ENCODE peak calls at places on chromosomes 12 and 14, in four cellular contexts. Q, R, Z and K are unnamed samples. For H3K27me3 and H3K4me1, the result is how much of the 10 kb centered on the place peaks cover.

GRCh38 chr12:54262403-54262925 is 17.5 kb downstream of the CBX5 start:
- DNase-seq in R (no peak), Q (no peak), Z (no peak), K (no peak)

GRCh38 chr12:2129076-2129475 is 76.3 kb downstream of the CACNA1C start:
- DNase-seq in R (no peak), Q (no peak), Z (no peak), K (no peak)

GRCh38 chr14:71722885-71723284 is 209.3 kb upstream of the RGS6 start:
- DNase-seq in Q (no peak), Z (no peak), R (no peak), K (no peak)

GRCh38 chr12:46400406-46400805 is 27.8 kb upstream of the SLC38A2 start:
- DNase-seq in R (no peak), Q (no peak), Z (no peak), K (no peak)

GRCh38 chr12:7042847-7043246 is 17.7 kb upstream of the C1S start:
- DNase-seq in Z (no peak), R (no peak), Q (no peak), K (no peak)

GRCh38 chr12:63994704-63995103 is 150.2 kb downstream of the SRGAP1 start:
- DNase-seq in Z (no peak), Q (no peak), R (no peak), K (no peak)

GRCh38 chr12:65278576-65279386 is at the start of gene MSRB3:
- DNase-seq in Q (peak), R (peak), Z (peak), K (peak)

GRCh38 chr12:3753549-3754284 is 808 bp upstream of the CRACR2A start:
- DNase-seq in Q (no peak), R (peak), Z (no peak), K (peak)

GRCh38 chr14:104131968-104132732 is 6.2 kb upstream of the KIF26A start:
- DNase-seq in Q (no peak), Z (peak), R (no peak), K (peak)

GRCh38 chr14:101460986-101461750 is 100.1 kb upstream of the DIO3 start:
- DNase-seq in Z (peak), R (no peak), Q (no peak), K (no peak)

GRCh38 chr12:55935742-55936151 is 4.8 kb downstream of the DGKA start:
- DNase-seq in Q (no peak), Z (no peak), R (peak), K (peak)

GRCh38 chr12:46269429-46270241 is 792 bp upstream of the SLC38A1 start:
- DNase-seq in Q (no peak), R (peak), Z (no peak), K (peak)

GRCh38 chr12:45730842-45731336 is 1.4 kb downstream of the ARID2 start:
- DNase-seq in Q (no peak), R (no peak), Z (no peak), K (no peak)

GRCh38 chr12:69415471-69416275 is 54.5 kb upstream of the FRS2 start:
- DNase-seq in Q (peak), Z (no peak), R (peak), K (peak)

GRCh38 chr12:125685885-125686284 is 620.6 kb downstream of the AACS start:
- DNase-seq in Z (no peak), R (no peak), Q (no peak), K (no peak)

GRCh38 chr12:89235189-89235993 is 116.9 kb downstream of the DUSP6 start:
- DNase-seq in Z (no peak), Q (no peak), R (no peak), K (no peak)

GRCh38 chr12:120324841-120325417 is 2.6 kb downstream of the PLA2G1B start:
- DNase-seq in Q (no peak), Z (no peak), R (no peak), K (no peak)

GRCh38 chr12:66235626-66236281 is 46.7 kb downstream of the IRAK3 start:
- DNase-seq in R (no peak), Q (no peak), Z (no peak), K (no peak)

GRCh38 chr12:94140556-94140955 is 7.8 kb upstream of the PLXNC1 start:
- DNase-seq in Z (no peak), Q (no peak), R (no peak), K (no peak)

GRCh38 chr14:68146812-68147211 is 327.2 kb downstream of the RAD51B start:
- DNase-seq in Q (peak), R (no peak), Z (no peak), K (no peak)

GRCh38 chr12:3365416-3366385 is 125.3 kb upstream of the PRMT8 start:
- DNase-seq in Z (no peak), Q (peak), R (no peak), K (peak)

GRCh38 chr12:81022531-81022930 is 55.3 kb upstream of the ACSS3 start:
- DNase-seq in Q (no peak), Z (no peak), R (no peak), K (no peak)

GRCh38 chr12:7994731-7995205 is 37.7 kb upstream of the FOXJ2 start:
- DNase-seq in R (no peak), Q (no peak), Z (no peak), K (no peak)

GRCh38 chr12:107400686-107401447 is 284.7 kb upstream of the PWP1 start:
- DNase-seq in R (no peak), Q (no peak), Z (no peak), K (peak)

GRCh38 chr12:130579231-130579630 is 136.9 kb downstream of the RIMBP2 start:
- DNase-seq in Z (no peak), Q (no peak), R (no peak), K (no peak)

DNA sequence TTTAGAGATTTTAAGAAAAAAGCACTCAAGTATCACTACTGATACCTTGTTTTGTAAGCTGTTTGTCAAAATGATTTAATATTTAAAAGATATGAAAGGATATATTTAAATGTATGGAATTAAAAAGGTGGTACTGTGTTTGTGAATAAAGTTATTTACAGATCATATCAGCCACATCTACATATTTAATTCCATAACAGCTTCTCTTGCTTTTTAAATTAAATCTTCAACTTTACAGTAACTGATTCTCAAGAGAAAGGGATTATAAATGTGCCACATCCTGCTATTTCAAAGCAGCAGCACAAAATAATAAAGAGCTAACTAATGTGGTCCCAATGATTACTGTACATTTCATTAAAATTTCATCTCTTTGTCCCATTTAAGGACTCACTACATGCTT is 117.9 kb downstream of the MED13L start:
- DNase-seq in R (no peak), Q (no peak), Z (no peak), K (no peak)
- H3K27ac ChIP-seq in R (no peak), Q (no peak), Z (no peak), K (no peak)

GRCh38 chr14:95891742-95892141 is 15.1 kb downstream of the TUNAR start:
- DNase-seq in Q (no peak), R (no peak), Z (no peak), K (no peak)
- H3K27me3 ChIP-seq in Q (under half), R (under half), Z (under half), K (under half)

GRCh38 chr14:102500724-102501123 is 8.9 kb downstream of the ANKRD9 start:
- DNase-seq in R (no peak), Z (no peak), Q (no peak), K (peak)

GRCh38 chr14:102500190-102500661 is 9.3 kb downstream of the ANKRD9 start:
- DNase-seq in Q (peak), Z (peak), R (no peak), K (peak)

GRCh38 chr14:102503576-102504224 is 5.9 kb downstream of the ANKRD9 start:
- DNase-seq in Q (no peak), Z (no peak), R (no peak), K (peak)

GRCh38 chr14:102502571-102502970 is 7.0 kb downstream of the ANKRD9 start:
- DNase-seq in R (no peak), Q (no peak), Z (no peak), K (no peak)

GRCh38 chr14:102501751-102502315 is 7.7 kb downstream of the ANKRD9 start:
- DNase-seq in Z (no peak), R (no peak), Q (no peak), K (no peak)
- H3K4me1 ChIP-seq in Z (under half), R (under half), Q (under half), K (under half)

DNA sequence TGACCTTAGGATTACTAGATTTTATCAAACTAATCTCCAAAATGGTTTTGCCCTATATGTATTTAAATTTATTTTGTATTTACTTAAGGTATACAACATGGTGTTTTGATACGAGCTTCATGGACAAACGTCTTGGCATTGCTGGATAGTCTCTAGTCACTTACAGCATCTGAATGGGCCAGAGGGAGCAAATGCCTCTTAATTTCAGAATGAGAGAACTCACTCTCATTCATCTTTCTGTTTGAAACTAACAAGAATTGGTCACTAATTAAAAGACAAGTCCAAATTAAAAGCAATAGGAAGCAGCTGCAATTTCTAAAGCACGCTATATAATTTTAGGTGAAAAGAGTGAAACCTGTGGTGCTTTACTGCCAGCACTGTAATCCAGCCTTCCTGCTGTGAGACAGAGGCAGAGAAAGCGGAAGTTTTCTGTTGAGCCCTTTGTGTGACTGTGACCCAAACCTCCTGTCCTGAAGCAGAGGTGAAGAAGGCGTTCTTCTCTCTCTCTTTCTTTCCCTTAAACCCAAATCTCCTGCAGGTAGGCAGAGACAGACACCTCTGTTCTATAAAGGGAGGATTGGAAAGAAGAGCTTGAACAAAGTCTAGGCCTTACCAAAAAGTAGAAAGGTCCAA is 184.6 kb upstream of the NAV3 start:
- DNase-seq in R (no peak), Q (no peak), Z (no peak), K (no peak)
- H3K27ac ChIP-seq in R (no peak), Q (no peak), Z (no peak), K (no peak)

DNA sequence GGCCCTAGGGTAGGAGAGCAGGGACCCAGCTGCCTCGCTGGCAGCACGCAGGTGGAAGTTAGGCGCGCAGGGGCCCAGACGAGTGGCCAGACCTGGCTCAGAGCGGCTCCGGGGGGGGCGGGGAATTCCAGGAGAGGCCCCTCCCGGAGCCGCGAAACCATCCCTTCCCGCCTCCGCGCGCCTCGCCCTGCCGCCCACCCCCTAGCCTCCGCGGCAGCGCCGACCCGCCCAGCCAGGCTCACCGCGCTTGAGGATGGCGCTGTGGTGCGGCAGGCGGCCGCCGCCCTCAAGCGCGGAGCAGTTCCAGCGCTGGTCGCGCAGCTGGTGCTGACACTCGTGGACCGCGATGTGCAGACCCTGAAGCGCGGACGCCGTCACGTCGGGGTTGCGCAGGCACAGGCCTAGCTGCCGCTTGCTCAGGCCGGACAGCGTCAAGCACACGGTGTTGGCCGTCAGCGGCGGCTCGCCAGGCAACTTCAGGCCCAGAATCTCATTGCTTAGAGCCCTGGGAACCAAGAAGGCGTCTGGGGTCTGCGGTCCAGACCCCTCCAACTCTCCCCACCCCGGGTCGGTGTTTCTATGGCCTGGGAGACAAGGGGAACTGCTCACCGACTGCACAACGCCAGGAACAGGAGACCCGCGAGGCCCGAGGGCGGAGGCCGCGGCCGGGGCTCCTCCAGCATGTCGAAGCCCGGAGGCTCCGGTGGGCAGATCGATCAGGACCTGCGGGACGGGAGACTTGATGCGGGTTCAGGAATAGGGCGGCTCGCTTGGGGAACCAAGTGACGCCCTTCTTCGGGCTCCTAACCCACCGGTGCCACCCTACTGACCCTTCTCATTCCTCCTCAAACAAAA is 1.5 kb downstream of the WNT10B start:
- DNase-seq in R (no peak), Q (no peak), Z (no peak), K (peak)
- H3K27me3 ChIP-seq in R (under half), Q (under half), Z (under half), K (under half)

GRCh38 chr12:29238822-29239291 is 89.8 kb downstream of the FAR2 start:
- DNase-seq in R (no peak), Q (no peak), Z (no peak), K (no peak)
- H3K4me1 ChIP-seq in R (under half), Q (under half), Z (under half), K (under half)

DNA sequence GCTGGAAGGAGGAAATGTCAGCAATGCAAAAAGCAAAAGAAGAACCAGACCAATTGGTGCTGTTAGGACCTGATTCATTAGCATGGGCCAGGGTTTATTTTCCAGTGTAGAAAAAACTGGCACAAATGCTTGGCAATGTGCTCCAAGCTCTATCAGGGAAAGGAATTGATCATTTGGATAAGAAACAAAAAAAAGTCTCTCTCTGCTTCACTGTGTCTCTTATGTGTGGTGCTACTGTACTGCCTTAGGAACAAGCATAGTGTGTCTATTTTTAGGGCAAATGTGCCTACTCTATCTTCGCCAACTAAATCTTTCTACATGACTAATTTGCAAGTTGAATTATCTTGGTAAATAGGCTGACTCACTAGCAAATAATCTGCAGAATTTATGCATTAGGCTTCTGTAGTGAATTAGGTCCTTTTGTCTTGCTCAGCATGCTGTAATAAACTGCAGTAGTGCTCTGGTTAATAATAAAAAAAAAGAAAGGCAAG is 236.7 kb downstream of the MDGA2 start:
- DNase-seq in R (no peak), Z (no peak), Q (no peak), K (no peak)
- H3K27ac ChIP-seq in R (no peak), Z (no peak), Q (no peak), K (no peak)

GRCh38 chr14:95660550-95661515 is 25.4 kb upstream of the TCL1B start:
- DNase-seq in R (peak), Q (no peak), Z (no peak), K (no peak)

GRCh38 chr14:95664046-95664445 is 22.2 kb upstream of the TCL1B start:
- DNase-seq in R (no peak), Q (no peak), Z (no peak), K (peak)

GRCh38 chr14:95662376-95663186 is 23.6 kb upstream of the TCL1B start:
- DNase-seq in Z (no peak), R (no peak), Q (no peak), K (no peak)

GRCh38 chr14:95664546-95664945 is 21.7 kb upstream of the TCL1B start:
- DNase-seq in Z (no peak), R (no peak), Q (no peak), K (no peak)

DNA sequence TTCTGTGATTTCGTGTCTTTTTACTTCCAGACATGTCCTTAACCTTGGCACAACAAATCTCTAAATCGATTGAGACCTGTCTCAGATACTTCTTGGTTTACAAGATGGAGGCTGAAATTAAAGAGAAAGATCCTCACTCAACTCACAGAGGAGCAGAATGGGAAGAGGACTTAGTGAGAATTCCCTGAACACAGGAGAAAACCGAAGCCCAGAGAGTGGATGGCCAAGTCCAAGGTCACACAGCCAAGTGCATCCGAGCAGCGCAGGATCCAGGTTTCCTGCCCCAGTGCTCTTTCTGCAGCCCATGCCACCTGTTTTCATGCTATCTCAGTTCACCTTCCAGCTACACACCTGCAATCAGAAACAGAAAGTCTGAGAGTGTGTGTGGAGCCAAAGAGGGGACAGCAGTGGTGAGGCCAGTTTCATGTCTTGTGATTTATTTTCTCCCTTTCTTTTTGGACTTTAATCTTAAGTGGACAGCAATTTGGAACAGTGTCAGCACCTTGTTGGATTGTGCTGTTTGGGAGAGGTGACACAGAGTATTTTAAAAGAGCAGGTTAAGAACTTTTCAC is 22.9 kb upstream of the TCL1B start:
- DNase-seq in R (no peak), Z (no peak), Q (no peak), K (no peak)
- H3K27me3 ChIP-seq in R (under half), Z (under half), Q (under half), K (under half)

GRCh38 chr12:104602901-104603300 is 146.2 kb downstream of the CHST11 start:
- DNase-seq in Z (no peak), R (no peak), Q (no peak), K (no peak)
- H3K4me1 ChIP-seq in Z (under half), R (under half), Q (under half), K (under half)

DNA sequence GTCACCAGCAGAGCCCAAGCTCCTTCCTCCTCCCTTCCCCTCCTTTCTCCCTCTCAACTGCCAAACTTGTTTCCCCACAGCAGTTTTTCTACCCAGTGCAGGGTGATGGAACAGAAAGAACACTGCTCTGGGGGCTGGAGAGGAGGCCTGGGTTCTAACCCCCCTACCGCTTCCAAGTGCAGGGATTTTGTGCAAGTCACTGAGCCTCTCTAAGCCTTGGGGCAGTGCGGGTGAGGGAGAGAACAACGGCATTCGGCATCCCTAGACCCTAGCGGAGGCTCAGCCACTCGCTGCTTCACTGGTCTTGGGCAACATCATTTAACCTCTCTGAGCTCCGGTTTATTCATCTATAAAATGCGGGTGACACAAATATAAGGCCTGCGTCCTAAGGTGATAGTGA is 15.9 kb upstream of the ASIC1 start:
- DNase-seq in R (no peak), Z (no peak), Q (no peak), K (no peak)
- H3K27ac ChIP-seq in R (no peak), Z (no peak), Q (no peak), K (no peak)